ENCODE peak calls at places on chromosomes 7 and 10, in four cellular contexts. B is SK-N-SH, W is K562, R is HepG2. S is an unnamed sample.

GRCh38 chr10:31702005-31702404 is 226.6 kb downstream of the ARHGAP12 start:
- DNase-seq in W (no peak), R (no peak), B (no peak), S (no peak)

GRCh38 chr7:30062587-30062986 is 34.4 kb downstream of the PLEKHA8 start:
- DNase-seq in W (peak; percentile 52), R (peak; percentile 44), B (peak; percentile 66), S (no peak)

GRCh38 chr7:66920256-66920655 is 769 bp upstream of the TMEM248 start:
- DNase-seq in B (no peak), W (peak; percentile 14), R (no peak), S (no peak)

GRCh38 chr7:103075337-103075918 is 488 bp downstream of the ARMC10 start:
- DNase-seq in B (peak; percentile 89), W (peak; percentile 71), R (peak; percentile 50), S (no peak)

GRCh38 chr7:6435486-6436384 is 12.0 kb downstream of the DAGLB start:
- DNase-seq in R (peak; percentile 50), B (peak; percentile 96), W (peak; percentile 84), S (peak; percentile 54)

GRCh38 chr7:45593877-45594276 is 19.7 kb downstream of the ADCY1 start:
- DNase-seq in W (no peak), R (no peak), B (no peak), S (no peak)

GRCh38 chr10:92413519-92413918 is 122.6 kb downstream of the MARCHF5 start:
- DNase-seq in W (no peak), B (no peak), R (no peak), S (no peak)

GRCh38 chr10:55232553-55232952 is 431.5 kb upstream of the PCDH15 start:
- DNase-seq in B (no peak), R (no peak), W (no peak), S (no peak)

GRCh38 chr10:14665865-14666857 is 108.5 kb downstream of the FAM107B start:
- DNase-seq in W (no peak), B (no peak), R (no peak), S (no peak)

GRCh38 chr10:93541402-93542357 is 24.8 kb upstream of the FFAR4 start:
- DNase-seq in W (peak; percentile 54), B (peak; percentile 67), R (peak; percentile 13), S (no peak)

GRCh38 chr10:124875596-124875995 is 66.3 kb upstream of the ZRANB1 start:
- DNase-seq in W (no peak), R (no peak), B (no peak), S (no peak)

GRCh38 chr10:116274141-116274861 is 1.3 kb upstream of the GFRA1 start:
- DNase-seq in W (no peak), B (peak; percentile 74), R (no peak), S (no peak)

GRCh38 chr10:103676851-103677417 is 178.4 kb downstream of the SH3PXD2A start:
- DNase-seq in R (no peak), W (no peak), B (no peak), S (no peak)

GRCh38 chr10:71527135-71527534 is 130.4 kb downstream of the CDH23 start:
- DNase-seq in W (no peak), R (no peak), B (no peak), S (no peak)

GRCh38 chr10:80191589-80192270 is 13.6 kb downstream of the ANXA11 start:
- DNase-seq in R (no peak), B (no peak), W (no peak), S (no peak)

GRCh38 chr7:116809636-116810266 is 52.6 kb upstream of the CAPZA2 start:
- DNase-seq in B (peak; percentile 47), W (peak; percentile 41), R (peak; percentile 92), S (no peak)

GRCh38 chr7:41104621-41105020 is 598.3 kb downstream of the INHBA start:
- DNase-seq in B (no peak), R (no peak), W (no peak), S (no peak)

GRCh38 chr7:157612009-157612663 is 275.3 kb downstream of the DNAJB6 start:
- DNase-seq in R (no peak), W (no peak), B (no peak), S (no peak)

GRCh38 chr10:129694633-129695356 is 227.8 kb downstream of the MGMT start:
- DNase-seq in B (no peak), W (no peak), R (no peak), S (no peak)

GRCh38 chr10:90032519-90032918 is 331.1 kb downstream of the KIF20B start:
- DNase-seq in W (no peak), B (no peak), R (no peak), S (no peak)

GRCh38 chr10:114869500-114869899 is 47.9 kb downstream of the FHIP2A start:
- DNase-seq in B (no peak), R (no peak), W (no peak), S (no peak)

GRCh38 chr10:48447356-48448215 is 141.1 kb downstream of the MAPK8 start:
- DNase-seq in B (no peak), R (no peak), W (no peak), S (no peak)

GRCh38 chr10:63588436-63589180 is 67.4 kb downstream of the REEP3 start:
- DNase-seq in R (no peak), B (no peak), W (no peak), S (no peak)

GRCh38 chr7:97731736-97732370 is at the start of gene TAC1:
- DNase-seq in R (no peak), W (no peak), B (peak; percentile 38), S (no peak)

GRCh38 chr10:6678211-6678803 is 98.2 kb upstream of the PRKCQ start:
- DNase-seq in R (peak; percentile 22), W (peak; percentile 50), B (peak; percentile 48), S (no peak)

GRCh38 chr7:25303380-25304321 is 75.4 kb upstream of the NPVF start:
- DNase-seq in B (no peak), W (no peak), R (no peak), S (no peak)
- TF ChIP-seq FOXM1 in B (no peak), W (no peak), R (no peak), S (no peak)

GRCh38 chr7:92704858-92705257 is 114.7 kb upstream of the FAM133B start:
- DNase-seq in B (no peak), R (no peak), W (no peak), S (no peak)
- TF ChIP-seq MXI1 in B (no peak), R (no peak), W (no peak), S (no peak)

DNA sequence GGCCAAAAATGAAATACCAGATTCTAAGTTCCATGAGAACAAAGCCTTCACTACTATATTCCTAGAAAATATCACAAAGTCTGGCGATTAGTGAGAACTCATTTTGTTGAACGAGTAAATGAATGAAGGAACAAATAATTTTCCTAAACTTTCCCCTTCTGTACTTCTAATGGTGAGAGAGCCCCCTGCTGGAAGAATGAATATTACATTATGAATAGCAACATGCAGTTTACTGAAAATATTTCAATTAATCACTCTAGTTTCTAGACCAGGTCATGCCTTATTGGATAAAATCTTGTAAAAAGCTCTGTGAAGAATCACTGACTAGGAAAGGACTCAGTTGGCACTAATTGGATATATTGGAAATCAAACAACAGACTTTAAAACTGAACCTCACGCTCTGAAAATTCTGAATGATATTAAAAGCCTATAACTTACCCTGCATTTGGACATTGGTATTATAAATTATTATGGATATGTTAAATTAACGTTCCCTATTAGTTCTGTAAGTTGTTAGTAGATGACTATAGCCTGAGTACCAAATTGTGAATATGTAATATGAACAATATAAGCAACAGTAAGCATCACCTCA is 32.4 kb upstream of the MTPN start:
- DNase-seq in B (peak; percentile 55), W (peak; percentile 58), R (peak; percentile 16), S (no peak)
- TF ChIP-seq FOXM1 in B (no peak), W (no peak), R (no peak), S (no peak)

GRCh38 chr10:69051303-69051702 is 36.6 kb upstream of the SRGN start:
- DNase-seq in R (no peak), W (no peak), B (no peak), S (no peak)
- TF ChIP-seq MXI1 in R (no peak), W (no peak), B (no peak), S (peak; percentile 77)

GRCh38 chr10:50653142-50653541 is 29.4 kb upstream of the SGMS1 start:
- DNase-seq in W (peak; percentile 24), B (peak; percentile 22), R (no peak), S (no peak)
- TF ChIP-seq FOXM1 in W (no peak), B (no peak), R (no peak), S (no peak)

GRCh38 chr7:155298288-155298833 is 683 bp downstream of the INSIG1 start:
- DNase-seq in B (peak; percentile 57), W (no peak), R (no peak), S (no peak)
- TF ChIP-seq MXI1 in B (no peak), W (no peak), R (no peak), S (no peak)

DNA sequence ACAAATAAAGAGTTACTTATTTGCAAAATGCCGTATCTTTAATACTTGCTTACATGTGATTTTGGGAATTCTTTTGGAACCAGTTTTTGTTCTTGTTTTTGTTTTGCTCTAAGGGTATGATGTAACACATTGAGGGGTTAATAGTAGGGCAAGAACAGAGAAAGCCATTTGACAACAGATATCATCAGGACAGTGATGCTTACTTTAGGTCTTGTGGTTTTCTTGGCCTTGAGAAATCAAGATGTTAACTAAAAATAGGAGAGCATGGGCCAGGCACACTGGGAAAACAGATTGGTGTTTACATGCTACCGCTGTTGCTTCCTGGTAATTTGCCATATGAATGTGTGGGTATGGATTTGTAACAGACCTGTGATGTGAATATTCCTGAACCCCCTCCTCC is 3.7 kb downstream of the SAMD8 start:
- DNase-seq in B (no peak), R (no peak), W (no peak), S (no peak)
- TF ChIP-seq FOXM1 in B (no peak), R (no peak), W (no peak), S (no peak)

DNA sequence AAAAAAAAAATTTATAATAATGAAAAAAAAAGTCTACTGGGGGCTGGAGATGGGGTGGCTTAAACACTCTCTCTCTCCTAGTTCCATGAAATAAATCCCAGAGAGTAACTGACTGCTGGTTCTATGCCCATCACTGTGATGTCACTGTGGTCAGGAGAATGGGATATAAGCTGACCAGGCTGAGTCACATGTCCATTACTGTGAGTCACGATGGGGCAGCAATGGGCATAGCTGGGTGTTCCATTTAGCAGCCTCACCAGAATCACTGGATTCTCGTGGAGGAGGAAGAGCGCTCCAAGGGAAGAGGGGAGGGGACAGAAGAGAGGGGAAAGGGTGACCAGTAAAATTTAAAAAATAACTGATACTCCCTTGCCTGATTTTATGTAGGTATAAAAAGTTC is 37.1 kb downstream of the MASTL start:
- DNase-seq in W (no peak), R (no peak), B (peak; percentile 17), S (no peak)
- TF ChIP-seq MXI1 in W (no peak), R (no peak), B (no peak), S (no peak)